ENCODE peak calls at places on chromosomes 6 and 20, in ten cellular contexts. Z is adrenal gland, V is ovary, G is esophagus squamous epithelium, E is psoas muscle, Y is suprapubic skin, O is aorta, A is SJCRH30, P is mammary epithelial cell, U is right atrium auricular region. R is an unnamed sample.

GRCh38 chr20:53734006-53734688 is 140.5 kb upstream of the ZNF217 start:
- DNase-seq in O (no peak), V (no peak), A (no peak), P (no peak), Z (no peak), U (no peak), E (no peak), Y (no peak), G (no peak), R (no peak)

GRCh38 chr6:79833806-79834205 is 113.5 kb downstream of the ELOVL4 start:
- DNase-seq in O (no peak), U (no peak), E (no peak), Z (no peak), G (no peak), A (no peak), P (no peak), V (no peak), Y (no peak), R (no peak)

GRCh38 chr20:62294516-62294915 is 8.3 kb upstream of the ADRM1 start:
- DNase-seq in A (no peak), V (no peak), G (no peak), O (no peak), Y (no peak), Z (no peak), P (no peak), U (no peak), E (no peak), R (no peak)

GRCh38 chr6:15905488-15906392 is 223.1 kb upstream of the MYLIP start:
- DNase-seq in U (no peak), E (no peak), G (no peak), A (no peak), Y (no peak), P (no peak), Z (no peak), V (no peak), O (no peak), R (no peak)

GRCh38 chr6:35260642-35261570 is 1.4 kb downstream of the ZNF76 start:
- DNase-seq in Y (no peak), Z (no peak), P (no peak), A (no peak), O (no peak), U (no peak), V (no peak), G (no peak), E (no peak), R (no peak)

GRCh38 chr6:36129889-36130671 is at the start of gene MAPK13:
- DNase-seq in V (no peak), O (no peak), G (no peak), E (no peak), U (no peak), Y (peak; percentile 60), A (no peak), Z (peak; percentile 63), P (no peak), R (no peak)

GRCh38 chr6:134315189-134315588 is 2.7 kb downstream of the SGK1 start:
- DNase-seq in V (no peak), A (no peak), P (no peak), G (no peak), Y (no peak), Z (no peak), O (no peak), E (no peak), U (no peak), R (no peak)

GRCh38 chr6:45420083-45420908 is 42.6 kb upstream of the SUPT3H start:
- DNase-seq in U (no peak), P (peak; percentile 43), Y (no peak), Z (no peak), G (no peak), O (no peak), V (peak; percentile 18), A (peak; percentile 68), E (no peak), R (peak; percentile 15)

GRCh38 chr6:168121308-168121665 is 42.3 kb upstream of the FRMD1 start:
- DNase-seq in E (no peak), Z (no peak), U (peak; percentile 11), P (no peak), Y (peak; percentile 29), V (no peak), G (no peak), A (no peak), O (peak; percentile 59), R (no peak)

GRCh38 chr6:144321839-144322591 is 36.9 kb downstream of the UTRN start:
- DNase-seq in P (no peak), O (no peak), E (no peak), V (no peak), G (no peak), U (no peak), Z (no peak), Y (no peak), A (peak; percentile 56), R (no peak)

GRCh38 chr6:99606670-99607415 is at the start of gene PRDM13:
- DNase-seq in Z (no peak), Y (no peak), A (no peak), G (no peak), E (no peak), P (no peak), O (no peak), V (no peak), U (no peak), R (no peak)

GRCh38 chr6:99605074-99605726 is 1.4 kb upstream of the PRDM13 start:
- DNase-seq in O (no peak), Z (no peak), G (no peak), Y (no peak), E (no peak), U (no peak), A (no peak), P (no peak), V (no peak), R (no peak)

GRCh38 chr6:99604161-99605073 is 2.2 kb upstream of the PRDM13 start:
- DNase-seq in E (no peak), Z (no peak), U (no peak), P (no peak), O (no peak), V (no peak), G (no peak), Y (no peak), A (no peak), R (no peak)

GRCh38 chr6:99607416-99608036 is 893 bp downstream of the PRDM13 start:
- DNase-seq in O (no peak), Y (no peak), U (no peak), V (no peak), E (no peak), P (no peak), G (no peak), Z (no peak), A (no peak), R (no peak)

DNA sequence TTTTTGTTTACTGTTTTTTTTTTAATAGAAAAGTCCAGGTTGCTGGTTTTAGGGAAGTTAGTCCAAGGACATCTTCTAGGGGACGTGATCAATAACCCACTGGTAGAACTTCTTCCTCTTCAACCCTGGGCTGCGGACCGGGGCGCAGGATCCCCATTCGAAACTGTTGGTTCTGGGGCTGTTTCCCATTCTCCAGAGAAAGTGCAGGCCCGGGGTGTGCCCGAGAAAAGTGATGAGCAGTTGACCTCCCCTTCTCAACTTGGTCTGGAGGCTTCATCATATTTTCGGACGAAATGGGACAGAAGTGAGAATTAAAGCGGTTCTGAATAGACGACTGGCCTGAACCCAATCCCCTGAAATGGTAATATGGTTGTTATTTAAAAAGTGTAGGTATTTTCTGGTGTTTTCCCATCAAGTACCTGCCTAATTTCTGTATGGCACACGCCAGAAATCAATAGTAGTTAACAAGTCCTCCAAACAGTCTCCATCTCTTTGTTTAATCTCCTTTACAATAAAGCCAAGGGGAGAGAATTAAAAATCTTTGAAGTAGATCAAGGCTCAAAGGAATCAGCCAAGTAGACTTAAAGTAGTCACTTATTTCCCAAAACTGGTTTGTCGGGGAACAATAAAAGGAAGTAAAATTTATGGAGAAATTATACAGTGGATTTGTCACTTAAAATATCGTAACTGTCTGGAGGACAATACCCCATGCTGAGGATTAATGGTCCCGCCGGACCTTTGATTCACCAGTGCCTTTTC is 543 bp upstream of the PRDM13 start:
- DNase-seq in P (no peak), A (no peak), V (no peak), E (no peak), Z (no peak), Y (no peak), U (no peak), G (no peak), O (no peak), R (no peak)
- H3K27me3 ChIP-seq in P (peaks cover 90% of the 10 kb centered on the region), A (no peaks in the 10 kb centered on the region), V (peaks cover 2% of the 10 kb centered on the region), E (peaks cover 59% of the 10 kb centered on the region), Z (peaks cover 96% of the 10 kb centered on the region), Y (peaks cover 99% of the 10 kb centered on the region), U (peaks cover 83% of the 10 kb centered on the region), G (peaks cover 100% of the 10 kb centered on the region), O (peaks cover 2% of the 10 kb centered on the region), R (no peaks in the 10 kb centered on the region)

DNA sequence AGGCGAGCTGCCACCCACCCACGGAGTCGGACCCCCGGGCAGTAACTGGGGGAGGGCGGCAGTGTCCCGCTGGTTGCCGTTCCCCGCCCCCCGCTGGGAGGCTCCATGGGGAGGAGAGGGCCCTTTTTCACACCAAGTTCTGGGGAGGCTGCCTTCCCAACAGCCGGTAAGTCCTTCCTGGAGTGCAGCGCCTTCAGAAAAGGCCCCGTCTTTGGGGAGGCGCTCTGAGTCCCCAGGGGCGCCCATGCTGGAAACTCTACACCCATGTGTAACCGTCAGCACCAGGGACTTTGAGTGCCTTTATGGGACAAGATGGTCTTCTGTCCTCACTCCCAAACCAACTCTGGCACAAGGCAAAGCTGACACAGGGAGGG is 435 bp upstream of the SOX18 start:
- DNase-seq in P (no peak), Y (no peak), Z (no peak), G (no peak), U (no peak), O (no peak), A (no peak), E (no peak), V (no peak), R (peak; percentile 77)
- H3K27me3 ChIP-seq in P (peaks cover 12% of the 10 kb centered on the region), Y (peaks cover 71% of the 10 kb centered on the region), Z (peaks cover 60% of the 10 kb centered on the region), G (peaks cover 97% of the 10 kb centered on the region), U (peaks cover 5% of the 10 kb centered on the region), O (no peaks in the 10 kb centered on the region), A (peaks cover 5% of the 10 kb centered on the region), E (peaks cover 30% of the 10 kb centered on the region), V (peaks cover 7% of the 10 kb centered on the region), R (no peaks in the 10 kb centered on the region)

GRCh38 chr20:20843982-20844381 is 131.5 kb upstream of the RALGAPA2 start:
- DNase-seq in A (peak; percentile 54), U (no peak), Z (no peak), E (no peak), Y (no peak), V (no peak), P (no peak), O (no peak), G (no peak), R (no peak)
- H3K27me3 ChIP-seq in A (no peaks in the 10 kb centered on the region), U (no peaks in the 10 kb centered on the region), Z (no peaks in the 10 kb centered on the region), E (no peaks in the 10 kb centered on the region), Y (peaks cover 4% of the 10 kb centered on the region), V (no peaks in the 10 kb centered on the region), P (no peaks in the 10 kb centered on the region), O (no peaks in the 10 kb centered on the region), G (peaks cover 20% of the 10 kb centered on the region), R (no peaks in the 10 kb centered on the region)

GRCh38 chr6:41489284-41489851 is 56.8 kb upstream of the FOXP4 start:
- DNase-seq in P (no peak), G (no peak), U (no peak), V (no peak), Z (no peak), O (no peak), E (no peak), A (peak; percentile 10), Y (no peak), R (peak; percentile 68)
- H3K27me3 ChIP-seq in P (no peaks in the 10 kb centered on the region), G (peaks cover 71% of the 10 kb centered on the region), U (no peaks in the 10 kb centered on the region), V (no peaks in the 10 kb centered on the region), Z (no peaks in the 10 kb centered on the region), O (no peaks in the 10 kb centered on the region), E (no peaks in the 10 kb centered on the region), A (peaks cover 2% of the 10 kb centered on the region), Y (peaks cover 17% of the 10 kb centered on the region), R (no peaks in the 10 kb centered on the region)